ENCODE peak calls at places on chromosomes 2 and 18, in eight cellular contexts. W is mesothelial cell of epicardium, Z is foreskin fibroblast, M is GM13977, B is AG09309, X is endothelial cell, D is Calu3, U is prostate gland. I is an unnamed sample.
A peak's percentile ranks its signal among the peaks of the same experiment; 100 is the strongest.

GRCh38 chr2:170744248-170745002 is 25.8 kb upstream of the ERICH2 start:
- DNase-seq in W (no peak), Z (peak; percentile 18), M (no peak), B (peak; percentile 46), X (no peak), D (no peak), U (no peak), I (no peak)

GRCh38 chr2:173148520-173148919 is 72.9 kb downstream of the MAP3K20 start:
- DNase-seq in W (no peak), Z (peak; percentile 32), M (no peak), B (no peak), X (no peak), D (no peak), U (no peak), I (no peak)

GRCh38 chr2:17793803-17794349 is 22.4 kb upstream of the MSGN1 start:
- DNase-seq in W (no peak), Z (peak; percentile 75), M (no peak), B (no peak), X (no peak), D (no peak), U (no peak), I (no peak)

GRCh38 chr2:171412571-171412970 is 21.2 kb downstream of the METTL8 start:
- DNase-seq in W (no peak), Z (peak; percentile 36), M (no peak), B (no peak), X (no peak), D (no peak), U (no peak), I (no peak)

GRCh38 chr2:101725515-101726192 is 28.1 kb downstream of the MAP4K4 start:
- DNase-seq in W (no peak), Z (peak; percentile 33), M (no peak), B (no peak), X (peak; percentile 24), D (no peak), U (no peak), I (no peak)

GRCh38 chr18:36481201-36481657 is 183.7 kb downstream of the FHOD3 start:
- DNase-seq in W (no peak), Z (no peak), M (no peak), B (no peak), X (no peak), D (no peak), U (no peak), I (no peak)

GRCh38 chr18:5294113-5294617 is 1.4 kb downstream of the ZBTB14 start:
- DNase-seq in W (no peak), Z (peak; percentile 17), M (peak; percentile 32), B (no peak), X (peak; percentile 27), D (peak; percentile 33), U (peak; percentile 52), I (no peak)

GRCh38 chr2:102186676-102187190 is at the start of gene IL1RL2:
- DNase-seq in W (no peak), Z (no peak), M (no peak), B (no peak), X (no peak), D (peak; percentile 17), U (peak; percentile 55), I (no peak)

GRCh38 chr2:39920318-39920775 is 141.3 kb upstream of the THUMPD2 start:
- DNase-seq in W (no peak), Z (no peak), M (no peak), B (no peak), X (no peak), D (no peak), U (no peak), I (no peak)

GRCh38 chr2:8193686-8194615 is 487.9 kb upstream of the ID2 start:
- DNase-seq in W (no peak), Z (no peak), M (no peak), B (no peak), X (no peak), D (no peak), U (no peak), I (no peak)

GRCh38 chr2:64730551-64731305 is 77.0 kb upstream of the SERTAD2 start:
- DNase-seq in W (no peak), Z (peak; percentile 85), M (no peak), B (peak; percentile 59), X (no peak), D (peak; percentile 29), U (peak; percentile 71), I (no peak)

GRCh38 chr18:56423626-56424025 is 214.8 kb downstream of the TXNL1 start:
- DNase-seq in W (no peak), Z (no peak), M (no peak), B (no peak), X (no peak), D (no peak), U (no peak), I (no peak)

GRCh38 chr2:74025971-74026612 is 41.4 kb downstream of the TET3 start:
- DNase-seq in W (no peak), Z (peak; percentile 79), M (no peak), B (no peak), X (no peak), D (no peak), U (no peak), I (no peak)

GRCh38 chr2:165674780-165675179 is 119.3 kb downstream of the GALNT3 start:
- DNase-seq in W (no peak), Z (no peak), M (no peak), B (no peak), X (no peak), D (peak; percentile 16), U (no peak), I (no peak)

GRCh38 chr18:50405582-50406271 is 30.9 kb downstream of the SKA1 start:
- DNase-seq in W (no peak), Z (no peak), M (no peak), B (no peak), X (no peak), D (no peak), U (peak; percentile 45), I (peak; percentile 44)

GRCh38 chr2:240814280-240814679 is 5.7 kb downstream of the KIF1A start:
- DNase-seq in W (no peak), Z (no peak), M (no peak), B (no peak), X (no peak), D (no peak), U (no peak), I (no peak)

GRCh38 chr2:28355521-28356094 is 37.0 kb upstream of the FOSL2 start:
- DNase-seq in W (no peak), Z (peak; percentile 61), M (no peak), B (no peak), X (no peak), D (peak; percentile 31), U (no peak), I (no peak)

GRCh38 chr2:11829947-11830707 is 83.7 kb downstream of the LPIN1 start:
- DNase-seq in W (peak; percentile 41), Z (peak; percentile 97), M (peak; percentile 74), B (peak; percentile 96), X (peak; percentile 73), D (peak; percentile 78), U (peak; percentile 79), I (no peak)

GRCh38 chr2:11828933-11829323 is 82.5 kb downstream of the LPIN1 start:
- DNase-seq in W (no peak), Z (no peak), M (no peak), B (no peak), X (no peak), D (no peak), U (no peak), I (no peak)

GRCh38 chr2:11827547-11827946 is 81.1 kb downstream of the LPIN1 start:
- DNase-seq in W (no peak), Z (peak; percentile 21), M (peak; percentile 60), B (no peak), X (no peak), D (no peak), U (no peak), I (no peak)

GRCh38 chr2:11830708-11831301 is 84.4 kb downstream of the LPIN1 start:
- DNase-seq in W (no peak), Z (no peak), M (no peak), B (no peak), X (no peak), D (no peak), U (no peak), I (no peak)

GRCh38 chr2:11829324-11829946 is 83.0 kb downstream of the LPIN1 start:
- DNase-seq in W (no peak), Z (peak; percentile 80), M (peak; percentile 61), B (no peak), X (peak; percentile 78), D (peak; percentile 49), U (peak; percentile 60), I (no peak)
- TF ChIP-seq CTCF in W (peak; percentile 38), Z (peak; percentile 54), M (peak; percentile 66), B (peak; percentile 58), X (peak; percentile 62), D (peak; percentile 50), U (no peak), I (peak; percentile 34)

DNA sequence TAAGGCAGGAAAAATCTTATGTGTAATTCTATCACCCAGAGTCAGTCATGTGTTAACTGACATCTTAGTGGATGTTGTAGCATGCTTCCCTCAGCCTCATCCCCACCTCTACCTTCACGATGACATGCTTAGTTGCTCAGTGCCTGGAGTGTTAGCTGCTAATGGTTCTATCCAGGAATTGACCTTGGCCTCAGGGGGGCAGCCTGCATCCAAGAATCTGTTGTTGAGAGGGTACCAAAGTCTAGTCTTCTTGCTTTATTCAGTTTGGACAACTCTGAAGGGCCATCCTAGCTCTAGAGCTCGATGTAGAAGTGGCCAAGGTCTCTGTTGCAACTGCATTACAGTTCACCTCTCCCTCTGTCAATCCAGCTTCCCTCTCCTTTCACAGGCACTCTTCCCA is 61.2 kb downstream of the ACYP2 start:
- DNase-seq in W (no peak), Z (peak; percentile 76), M (peak; percentile 10), B (peak; percentile 14), X (peak; percentile 63), D (peak; percentile 42), U (no peak), I (no peak)
- TF ChIP-seq CTCF in W (no peak), Z (peak; percentile 56), M (peak; percentile 36), B (peak; percentile 68), X (no peak), D (no peak), U (no peak), I (peak; percentile 28)

GRCh38 chr2:88844960-88845359 is 153.5 kb downstream of the RPIA start:
- DNase-seq in W (no peak), Z (no peak), M (no peak), B (no peak), X (no peak), D (no peak), U (no peak), I (no peak)

GRCh38 chr2:88842656-88843055 is 151.2 kb downstream of the RPIA start:
- DNase-seq in W (no peak), Z (no peak), M (no peak), B (no peak), X (no peak), D (no peak), U (no peak), I (no peak)

GRCh38 chr2:88841224-88841929 is 149.9 kb downstream of the RPIA start:
- DNase-seq in W (no peak), Z (no peak), M (no peak), B (no peak), X (no peak), D (no peak), U (no peak), I (no peak)

GRCh38 chr2:88843061-88843460 is 151.6 kb downstream of the RPIA start:
- DNase-seq in W (no peak), Z (no peak), M (no peak), B (no peak), X (no peak), D (no peak), U (no peak), I (no peak)

GRCh38 chr2:88843651-88844050 is 152.2 kb downstream of the RPIA start:
- DNase-seq in W (no peak), Z (no peak), M (no peak), B (no peak), X (no peak), D (no peak), U (no peak), I (no peak)
- TF ChIP-seq CTCF in W (no peak), Z (no peak), M (no peak), B (no peak), X (no peak), D (no peak), U (no peak), I (no peak)

GRCh38 chr2:129678751-129679150 is 300.7 kb upstream of the RAB6C start:
- DNase-seq in W (no peak), Z (no peak), M (no peak), B (no peak), X (no peak), D (no peak), U (no peak), I (no peak)
- TF ChIP-seq CTCF in W (no peak), Z (no peak), M (no peak), B (no peak), X (no peak), D (no peak), U (no peak), I (no peak)